ENCODE peak calls at places on chromosomes 7 and 10, in nine cellular contexts. L is kidney epithelial cell, I is neural progenitor cell, V is endothelial cell of umbilical vein, O is adrenal gland, E is endothelial cell, S is epithelial cell of esophagus, R is choroid plexus epithelial cell, Z is AG09319. P is an unnamed sample.

GRCh38 chr7:124915242-124915641 is 14.4 kb downstream of the POT1 start:
- DNase-seq in O (no peak), L (no peak), Z (no peak), R (no peak), E (no peak), I (no peak), S (no peak), V (no peak), P (no peak)

GRCh38 chr10:22315455-22316285 is 518 bp upstream of the COMMD3 start:
- DNase-seq in Z (no peak), L (no peak), I (no peak), R (peak; percentile 15), O (no peak), S (no peak), E (no peak), V (peak; percentile 53), P (no peak)

GRCh38 chr10:132477398-132478340 is 59.9 kb upstream of the INPP5A start:
- DNase-seq in L (no peak), R (no peak), I (peak; percentile 78), V (no peak), O (no peak), Z (no peak), S (no peak), E (no peak), P (no peak)

GRCh38 chr7:117808273-117808868 is 64.9 kb downstream of the CTTNBP2 start:
- DNase-seq in L (no peak), V (no peak), O (no peak), S (peak; percentile 32), R (no peak), E (no peak), Z (no peak), I (peak; percentile 58), P (no peak)

GRCh38 chr10:115580239-115580638 is 487.1 kb downstream of the ATRNL1 start:
- DNase-seq in R (no peak), Z (no peak), E (no peak), L (no peak), V (no peak), O (no peak), I (no peak), S (no peak), P (no peak)

GRCh38 chr7:64667311-64667710 is 1.4 kb downstream of the ZNF107 start:
- DNase-seq in I (no peak), L (no peak), O (peak; percentile 33), Z (no peak), V (no peak), E (no peak), R (no peak), S (no peak), P (no peak)

GRCh38 chr10:35752469-35753450 is 110.7 kb upstream of the FZD8 start:
- DNase-seq in L (no peak), S (no peak), O (no peak), R (peak; percentile 30), E (no peak), V (no peak), I (no peak), Z (peak; percentile 54), P (no peak)

GRCh38 chr10:71933651-71934050 is 30.5 kb upstream of the CHST3 start:
- DNase-seq in E (no peak), S (no peak), Z (no peak), R (no peak), O (no peak), I (no peak), L (no peak), V (no peak), P (no peak)

GRCh38 chr10:88091490-88092061 is 228.2 kb downstream of the PTEN start:
- DNase-seq in I (no peak), E (no peak), S (peak; percentile 96), R (no peak), Z (no peak), V (no peak), L (no peak), O (no peak), P (no peak)

GRCh38 chr7:119594956-119595355 is 678.0 kb upstream of the KCND2 start:
- DNase-seq in I (peak; percentile 40), Z (no peak), L (no peak), E (no peak), O (no peak), R (no peak), S (no peak), V (no peak), P (no peak)

DNA sequence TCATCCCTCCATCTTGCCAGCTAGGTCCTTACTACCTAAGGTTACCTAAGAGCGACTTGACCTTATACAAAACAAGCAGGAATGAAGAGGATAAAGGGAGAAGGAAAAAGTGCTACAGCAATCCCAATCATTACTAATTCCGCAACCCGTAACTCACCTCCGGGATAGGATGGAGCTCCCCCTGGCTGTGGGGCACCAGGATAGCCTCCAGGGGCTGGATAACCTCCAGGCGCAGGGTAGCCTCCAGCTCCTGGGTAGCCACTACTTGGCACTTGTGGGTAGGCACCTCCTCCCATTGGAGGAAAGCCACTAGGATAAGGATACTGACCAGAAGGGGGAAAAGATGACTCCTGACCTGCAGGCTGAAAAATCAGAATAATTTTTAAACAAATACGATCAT is 15.8 kb downstream of the ANXA7 start:
- DNase-seq in O (no peak), S (no peak), E (no peak), V (no peak), R (no peak), I (no peak), L (no peak), Z (no peak), P (no peak)
- TF ChIP-seq CTCF in O (no peak), S (no peak), E (peak; percentile 11), V (no peak), R (peak; percentile 34), I (peak; percentile 29), L (no peak), Z (peak; percentile 2), P (no peak)

GRCh38 chr10:77879065-77879464 is 47.5 kb downstream of the DLG5 start:
- DNase-seq in S (no peak), Z (no peak), R (no peak), O (no peak), L (no peak), V (no peak), I (no peak), E (no peak), P (no peak)

GRCh38 chr10:77874872-77875271 is 51.7 kb downstream of the DLG5 start:
- DNase-seq in O (no peak), Z (no peak), V (no peak), I (no peak), R (no peak), E (no peak), L (no peak), S (no peak), P (no peak)

GRCh38 chr10:77875730-77876129 is 50.8 kb downstream of the DLG5 start:
- DNase-seq in V (no peak), L (no peak), R (no peak), I (no peak), E (no peak), Z (no peak), O (no peak), S (no peak), P (no peak)

GRCh38 chr10:77879710-77880109 is 46.8 kb downstream of the DLG5 start:
- DNase-seq in V (no peak), R (no peak), L (no peak), Z (no peak), O (no peak), E (no peak), I (no peak), S (no peak), P (no peak)

DNA sequence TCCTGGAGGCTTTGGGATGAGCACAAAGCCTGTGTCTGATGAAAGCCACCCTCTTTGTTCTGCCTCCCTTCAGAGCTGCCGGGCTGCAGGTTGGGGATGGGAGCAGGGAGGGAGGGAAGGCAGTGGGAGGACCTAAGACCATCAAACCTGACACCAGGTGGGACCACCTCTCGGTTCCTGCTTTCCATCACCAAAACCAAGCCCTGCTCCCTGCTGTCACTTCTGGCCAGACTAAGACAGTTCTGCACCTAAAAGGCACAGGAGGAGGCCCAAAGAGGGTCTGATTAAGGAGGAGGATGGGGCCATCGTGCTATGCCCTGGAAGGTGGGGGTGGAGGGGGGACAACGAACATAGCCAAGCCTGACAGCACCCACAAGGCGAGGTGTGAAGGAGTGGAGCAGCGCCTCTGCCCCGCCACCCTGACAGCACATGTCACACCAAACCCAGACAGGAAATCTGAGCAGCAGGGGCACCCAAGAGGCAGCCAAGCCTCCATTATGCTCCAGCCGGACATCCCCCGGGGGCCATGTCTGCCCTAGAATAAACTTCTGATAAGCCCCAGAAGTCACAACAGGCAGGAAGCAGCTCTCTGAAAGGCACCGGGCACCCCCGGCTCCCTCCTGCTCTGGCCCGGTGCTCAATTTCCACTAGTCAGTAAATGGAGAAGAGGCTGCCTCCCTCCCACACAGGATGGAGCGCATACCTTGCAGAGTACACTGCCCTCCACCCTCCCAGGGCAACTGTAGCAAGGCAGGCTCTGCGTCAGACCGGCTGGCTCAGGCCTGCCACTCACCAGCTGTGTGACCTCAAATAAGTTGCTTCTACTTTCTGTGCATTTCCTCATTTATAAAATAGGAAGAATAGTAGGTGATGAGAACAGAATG is 48.9 kb downstream of the DLG5 start:
- DNase-seq in R (peak; percentile 87), Z (no peak), O (peak; percentile 82), L (peak; percentile 39), E (peak; percentile 70), V (peak; percentile 73), S (peak; percentile 81), I (peak; percentile 80), P (no peak)
- TF ChIP-seq CTCF in R (no peak), Z (no peak), O (no peak), L (no peak), E (no peak), V (no peak), S (no peak), I (no peak), P (no peak)

GRCh38 chr10:26859241-26860025 is 1.3 kb downstream of the ABI1 start:
- DNase-seq in L (no peak), O (no peak), I (peak; percentile 20), R (peak; percentile 22), V (peak; percentile 24), Z (no peak), E (no peak), S (no peak), P (no peak)

GRCh38 chr10:26860542-26861325 is at the start of gene ABI1:
- DNase-seq in I (peak; percentile 100), O (peak; percentile 98), Z (peak; percentile 98), R (peak; percentile 99), E (peak; percentile 98), L (peak; percentile 79), S (peak; percentile 98), V (peak; percentile 100), P (peak; percentile 92)

GRCh38 chr10:26863677-26864076 is 2.9 kb upstream of the ABI1 start:
- DNase-seq in R (no peak), L (no peak), Z (no peak), V (no peak), S (no peak), E (no peak), I (no peak), O (no peak), P (no peak)

GRCh38 chr10:26860026-26860541 is 674 bp downstream of the ABI1 start:
- DNase-seq in O (peak; percentile 65), V (peak; percentile 71), S (peak; percentile 91), Z (peak; percentile 38), E (peak; percentile 63), R (peak; percentile 85), L (peak; percentile 37), I (peak; percentile 71), P (no peak)

GRCh38 chr10:26861326-26861998 is 704 bp upstream of the ABI1 start:
- DNase-seq in Z (no peak), I (no peak), E (no peak), L (no peak), V (no peak), S (no peak), R (no peak), O (no peak), P (no peak)
- TF ChIP-seq CTCF in Z (no peak), I (no peak), E (peak; percentile 78), L (no peak), V (no peak), S (no peak), R (no peak), O (peak; percentile 9), P (peak; percentile 43)

GRCh38 chr10:103918053-103918846 is at the start of gene STN1:
- DNase-seq in E (peak; percentile 96), L (peak; percentile 74), Z (peak; percentile 93), O (peak; percentile 98), V (peak; percentile 96), S (peak; percentile 97), I (peak; percentile 98), R (peak; percentile 99), P (peak; percentile 76)
- TF ChIP-seq CTCF in E (peak; percentile 15), L (no peak), Z (no peak), O (peak; percentile 45), V (no peak), S (no peak), I (peak; percentile 27), R (no peak), P (no peak)